ENCODE peak calls at places on chromosomes 5 and 9, in four cellular contexts. K is AG04450, I is cardiac fibroblast, W is Panc1. U is an unnamed sample.

GRCh38 chr5:118611332-118611945 is 376.9 kb downstream of the DTWD2 start:
- DNase-seq in W (peak), I (peak), K (no peak), U (peak)

GRCh38 chr9:88400021-88400420 is 11.8 kb downstream of the SPIN1 start:
- DNase-seq in I (peak), K (peak), W (no peak), U (peak)

GRCh38 chr9:88593537-88594185 is 58.7 kb downstream of the NXNL2 start:
- DNase-seq in I (peak), K (no peak), W (peak), U (peak)

GRCh38 chr9:104009853-104010252 is 84.3 kb upstream of the SMC2 start:
- DNase-seq in W (no peak), K (no peak), I (peak), U (no peak)

GRCh38 chr9:85900504-85901201 is 40.3 kb upstream of the NAA35 start:
- DNase-seq in W (peak), I (peak), K (peak), U (peak)

GRCh38 chr9:124293712-124294504 is 36.2 kb downstream of the NEK6 start:
- DNase-seq in W (no peak), I (peak), K (no peak), U (peak)

GRCh38 chr9:113431181-113431580 is 20.6 kb downstream of the C9orf43 start:
- DNase-seq in K (no peak), W (no peak), I (no peak), U (no peak)

GRCh38 chr5:149707097-149707496 is 23.0 kb upstream of the PPARGC1B start:
- DNase-seq in W (no peak), I (no peak), K (no peak), U (no peak)

GRCh38 chr5:139908749-139909148 is 113.1 kb downstream of the PSD2 start:
- DNase-seq in W (no peak), I (peak), K (no peak), U (peak)

GRCh38 chr5:20367178-20367577 is 379.2 kb upstream of the CDH18 start:
- DNase-seq in I (no peak), K (no peak), W (no peak), U (no peak)

GRCh38 chr9:23779220-23779619 is 46.8 kb downstream of the ELAVL2 start:
- DNase-seq in W (no peak), K (no peak), I (no peak), U (no peak)

GRCh38 chr5:172646716-172647285 is 5.7 kb downstream of the NEURL1B start:
- DNase-seq in I (peak), K (no peak), W (no peak), U (peak)

GRCh38 chr5:154642499-154643245 is 112.5 kb upstream of the LARP1 start:
- DNase-seq in K (no peak), I (peak), W (no peak), U (peak)

GRCh38 chr9:131019387-131020239 is 10.6 kb downstream of the LAMC3 start:
- DNase-seq in W (no peak), I (no peak), K (no peak), U (peak)

GRCh38 chr9:110769667-110770066 is 101.1 kb downstream of the MUSK start:
- DNase-seq in W (no peak), K (no peak), I (peak), U (peak)

GRCh38 chr9:77903666-77904248 is 127.9 kb downstream of the GNAQ start:
- DNase-seq in K (no peak), I (no peak), W (no peak), U (peak)

GRCh38 chr5:87241555-87241954 is 26.1 kb upstream of the RASA1 start:
- DNase-seq in I (no peak), W (no peak), K (no peak), U (no peak)

GRCh38 chr9:18979367-18979766 is 53.6 kb downstream of the SAXO1 start:
- DNase-seq in W (no peak), I (peak), K (no peak), U (peak)

GRCh38 chr5:154117050-154117449 is 73.5 kb upstream of the GALNT10 start:
- DNase-seq in W (no peak), I (no peak), K (no peak), U (no peak)

GRCh38 chr9:91680998-91681397 is 257.4 kb upstream of the NFIL3 start:
- DNase-seq in I (no peak), W (no peak), K (no peak), U (no peak)

GRCh38 chr9:91680129-91680528 is 256.5 kb upstream of the NFIL3 start:
- DNase-seq in W (no peak), K (no peak), I (no peak), U (peak)

GRCh38 chr9:91682806-91683205 is 259.2 kb upstream of the NFIL3 start:
- DNase-seq in K (no peak), I (peak), W (no peak), U (peak)

GRCh38 chr9:91678807-91679206 is 255.2 kb upstream of the NFIL3 start:
- DNase-seq in I (no peak), K (no peak), W (no peak), U (no peak)

DNA sequence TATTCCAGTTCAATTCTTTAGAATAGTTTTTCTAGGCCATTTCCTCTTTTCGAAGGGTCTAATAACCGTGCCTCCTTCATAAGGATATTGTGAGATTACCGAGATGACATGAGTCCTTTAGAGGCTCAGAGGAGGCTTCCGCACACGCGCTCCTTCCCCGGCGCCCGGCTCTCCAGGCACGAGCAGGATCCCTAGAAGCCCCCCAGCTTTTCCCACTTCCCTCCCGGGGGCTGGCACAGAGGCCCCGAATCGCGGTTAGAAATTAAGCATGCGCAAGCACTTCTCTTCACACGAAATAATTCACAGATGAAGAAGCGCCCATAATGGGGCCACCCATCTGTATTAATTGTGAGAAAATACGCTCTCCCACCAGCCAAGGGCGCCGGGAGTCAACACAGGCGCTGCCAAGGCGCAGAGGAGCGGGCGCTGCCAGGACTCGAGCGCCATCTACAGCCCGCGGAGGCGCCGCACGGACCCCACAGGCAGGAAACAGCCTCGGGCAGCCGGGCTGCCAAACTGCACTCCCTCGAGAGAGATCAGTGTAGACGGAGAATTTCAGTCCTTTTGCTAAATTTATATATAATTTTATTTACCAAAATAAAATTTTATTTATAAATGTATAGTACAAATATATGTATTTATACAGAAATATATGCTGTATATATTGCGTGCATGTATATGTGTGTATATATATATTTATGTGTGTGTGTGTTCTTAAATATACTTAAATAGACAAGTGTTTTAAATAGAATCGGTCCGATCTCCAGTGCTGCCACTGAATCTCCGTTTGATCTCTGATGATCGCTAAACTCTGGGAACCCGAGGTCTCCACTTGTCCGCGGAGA is 258.1 kb upstream of the NFIL3 start:
- DNase-seq in K (peak), W (no peak), I (peak), U (peak)
- TF ChIP-seq CTCF in K (peak), W (peak), I (peak), U (peak)

GRCh38 chr9:120937596-120937995 is 11.0 kb upstream of the TRAF1 start:
- DNase-seq in I (peak), W (no peak), K (no peak), U (peak)

GRCh38 chr9:120935383-120935857 is 8.8 kb upstream of the TRAF1 start:
- DNase-seq in W (no peak), K (peak), I (peak), U (peak)

GRCh38 chr9:120936764-120937122 is 10.1 kb upstream of the TRAF1 start:
- DNase-seq in W (no peak), K (no peak), I (no peak), U (no peak)

GRCh38 chr9:120937127-120937526 is 10.5 kb upstream of the TRAF1 start:
- DNase-seq in W (no peak), I (peak), K (no peak), U (peak)

GRCh38 chr9:120936011-120936763 is 9.6 kb upstream of the TRAF1 start:
- DNase-seq in I (peak), K (peak), W (peak), U (peak)
- H3K4me3 ChIP-seq in I (peak), K (peak), W (no peak), U (peak)

GRCh38 chr9:33737811-33738606 is 57.4 kb upstream of the PRSS3 start:
- DNase-seq in K (peak), W (peak), I (peak), U (peak)
- TF ChIP-seq CTCF in K (peak), W (peak), I (peak), U (peak)

DNA sequence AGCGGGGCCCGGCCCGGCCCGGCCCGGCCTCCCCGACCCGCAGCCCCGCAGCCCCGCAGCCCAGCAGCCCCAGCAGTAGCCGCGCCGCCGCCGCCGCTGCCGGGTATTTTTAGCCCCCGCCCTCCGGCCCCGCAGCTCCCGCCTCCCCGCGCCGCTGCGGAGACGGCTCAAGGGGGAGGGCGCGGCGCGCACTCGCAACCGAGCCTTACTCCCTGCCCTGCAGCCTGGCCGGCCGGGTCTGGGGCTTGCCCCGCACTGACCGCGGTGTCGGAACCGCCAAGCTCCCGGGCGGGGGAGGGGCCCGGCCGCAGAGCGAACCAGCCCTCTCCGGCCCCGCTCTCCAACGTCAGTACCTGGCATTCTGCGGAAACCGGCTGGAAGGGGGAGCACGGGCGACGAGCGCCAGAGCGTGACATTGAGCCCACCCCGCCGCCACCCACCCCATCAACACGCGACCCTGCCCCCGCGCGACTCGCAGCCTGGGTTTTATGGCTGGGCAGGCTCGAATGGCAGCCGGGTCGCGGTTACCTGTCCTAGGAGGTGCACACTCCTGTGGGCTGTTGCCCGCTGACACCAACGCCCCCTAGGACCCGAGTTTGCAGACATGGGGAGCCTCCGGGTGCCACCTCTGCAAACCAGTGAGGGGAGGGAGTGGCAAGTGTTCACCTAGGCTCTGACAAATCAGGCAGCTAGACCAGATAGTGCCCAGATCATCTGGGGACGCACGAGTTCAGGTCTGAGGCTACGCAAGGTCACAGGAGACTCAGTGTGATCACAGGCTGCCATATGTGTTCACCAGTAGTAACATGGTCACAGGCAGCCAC is at the start of gene ACSL6:
- DNase-seq in K (no peak), W (no peak), I (no peak), U (no peak)
- H3K4me3 ChIP-seq in K (peak), W (peak), I (peak), U (peak)

GRCh38 chr9:74771672-74772071 is 116.0 kb downstream of the TRPM6 start:
- DNase-seq in I (no peak), K (no peak), W (no peak), U (no peak)

GRCh38 chr9:74771262-74771585 is 116.5 kb downstream of the TRPM6 start:
- DNase-seq in W (no peak), K (no peak), I (no peak), U (no peak)

GRCh38 chr9:74773886-74774479 is 113.7 kb downstream of the TRPM6 start:
- DNase-seq in K (peak), I (peak), W (peak), U (peak)

GRCh38 chr9:74772126-74772525 is 115.6 kb downstream of the TRPM6 start:
- DNase-seq in K (no peak), W (no peak), I (no peak), U (no peak)

DNA sequence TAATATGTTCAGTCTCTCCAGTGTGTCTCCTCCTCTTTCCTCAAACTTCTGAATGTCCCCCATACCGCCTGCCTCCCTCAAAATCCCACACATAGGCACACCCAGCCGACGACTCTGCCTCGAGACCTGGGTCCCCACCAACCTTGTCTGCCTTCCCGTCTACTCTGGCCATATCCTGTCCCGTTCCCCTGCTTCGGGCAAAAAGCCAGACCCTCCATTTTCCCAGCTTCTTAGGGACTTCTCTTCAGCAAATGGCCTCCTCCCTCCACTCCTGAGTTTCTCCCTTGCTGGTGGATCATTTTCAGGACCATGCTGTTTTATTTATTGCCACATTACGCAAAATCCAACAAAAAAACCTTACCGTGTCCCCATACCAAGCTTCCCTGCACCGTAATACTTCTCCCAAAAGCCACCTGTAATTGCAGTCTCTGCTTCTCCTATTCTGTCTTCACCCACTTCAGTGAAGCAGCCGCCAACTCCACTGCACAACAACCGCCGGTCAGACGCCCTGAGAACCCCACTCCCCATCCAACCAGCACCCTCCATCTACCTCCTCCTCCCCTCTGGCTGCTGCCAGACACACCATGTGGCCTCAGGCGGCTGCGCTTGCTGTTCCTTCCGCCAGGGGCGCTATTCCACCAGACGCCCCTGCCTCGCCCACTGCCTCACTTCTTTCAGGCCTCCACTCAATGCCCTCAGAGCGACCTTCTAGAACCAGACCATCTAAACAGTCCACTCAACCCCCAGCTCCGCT is 117.0 kb downstream of the TRPM6 start:
- DNase-seq in K (no peak), I (peak), W (peak), U (no peak)
- TF ChIP-seq CTCF in K (peak), I (peak), W (peak), U (peak)

DNA sequence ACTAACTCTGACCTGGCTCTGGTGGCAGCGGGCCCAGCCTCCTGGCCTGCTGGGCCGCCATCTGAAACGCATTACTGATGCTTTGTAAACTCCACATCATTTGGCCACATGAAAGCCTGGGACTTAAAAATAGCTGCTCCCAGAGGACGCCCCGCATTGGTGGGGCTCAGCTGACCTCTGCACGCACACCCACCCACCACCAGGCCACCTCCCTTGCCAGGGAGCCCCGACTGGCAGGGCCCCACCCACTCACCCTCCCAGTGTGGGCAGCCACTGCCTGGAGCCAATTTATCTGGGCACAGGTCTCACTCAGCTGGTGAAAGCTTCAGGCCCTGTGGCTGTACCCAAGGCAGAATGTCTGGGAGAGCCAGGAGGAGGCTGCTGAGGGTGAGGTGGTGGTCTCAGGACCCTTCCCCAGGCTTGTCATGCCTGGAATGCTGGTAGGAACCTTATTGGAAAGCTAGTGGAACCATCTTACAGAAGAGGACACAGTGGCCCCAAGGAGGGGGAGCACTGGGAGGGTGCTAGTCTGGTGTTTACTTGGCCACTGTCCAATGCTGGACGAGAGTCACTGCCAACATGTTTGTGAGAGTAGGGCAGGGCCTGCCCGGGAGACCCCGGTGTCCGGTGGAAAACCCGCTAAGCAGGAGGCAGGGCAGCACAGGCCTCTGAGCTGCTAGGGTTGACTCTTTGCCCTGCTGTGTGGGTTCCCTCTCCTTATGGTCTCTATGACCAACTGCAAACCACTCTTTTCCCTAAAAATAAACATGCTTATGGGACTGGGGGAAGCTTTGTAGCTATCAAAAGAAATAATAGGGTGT is 10.9 kb downstream of the TCF7 start:
- DNase-seq in I (peak), W (peak), K (peak), U (peak)
- H3K4me3 ChIP-seq in I (no peak), W (no peak), K (no peak), U (no peak)

GRCh38 chr5:151137067-151137825 is 20.3 kb downstream of the ANXA6 start:
- DNase-seq in W (no peak), K (no peak), I (no peak), U (no peak)
- TF ChIP-seq CTCF in W (no peak), K (no peak), I (no peak), U (no peak)

DNA sequence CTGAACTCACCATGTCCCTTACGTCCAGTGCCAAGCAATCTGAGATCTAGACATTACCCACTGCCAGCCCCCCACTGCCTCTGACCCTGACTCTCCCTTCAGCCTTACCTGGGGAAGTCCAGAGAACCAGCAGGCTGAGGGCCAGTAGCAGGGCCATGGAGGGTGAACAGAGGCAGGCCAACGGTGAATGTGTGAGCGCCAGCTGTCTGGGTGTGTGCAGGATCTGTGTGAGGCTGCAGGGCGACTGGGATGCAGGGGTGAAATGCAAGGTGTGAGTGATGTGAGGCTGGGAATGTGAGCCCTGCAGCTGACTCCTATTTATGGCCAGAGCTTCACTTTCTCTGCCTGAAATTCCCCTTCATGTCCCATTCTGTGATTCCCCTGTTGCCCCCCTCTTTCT is at the start of gene CCL19:
- DNase-seq in W (no peak), I (no peak), K (no peak), U (no peak)
- H3K4me3 ChIP-seq in W (no peak), I (no peak), K (no peak), U (no peak)